ENCODE peak calls at places on chromosomes 11 and 22, in four cellular contexts. W, C, K and P are unnamed samples.

GRCh38 chr11:119316017-119316728 is 757 bp downstream of the MCAM start:
- DNase-seq in K (peak; percentile 82), C (peak; percentile 78), W (no peak), P (peak; percentile 94)

GRCh38 chr11:134857035-134857434 is 445.0 kb upstream of the B3GAT1 start:
- DNase-seq in K (no peak), W (no peak), C (no peak), P (no peak)

GRCh38 chr22:26174280-26174679 is 5.0 kb downstream of the SEZ6L start:
- DNase-seq in C (no peak), W (no peak), K (no peak), P (no peak)

GRCh38 chr11:126502159-126502558 is 146.7 kb downstream of the ST3GAL4 start:
- DNase-seq in C (no peak), W (no peak), K (no peak), P (no peak)

GRCh38 chr11:79122759-79123158 is 318.1 kb downstream of the TENM4 start:
- DNase-seq in C (no peak), W (no peak), K (no peak), P (no peak)

GRCh38 chr11:132844956-132845355 is 687.3 kb downstream of the OPCML start:
- DNase-seq in W (no peak), C (no peak), K (no peak), P (no peak)

GRCh38 chr22:30584441-30584840 is 7.3 kb downstream of the PES1 start:
- DNase-seq in K (no peak), C (no peak), W (no peak), P (no peak)

GRCh38 chr11:47533690-47534135 is 19.2 kb downstream of the CELF1 start:
- DNase-seq in K (no peak), C (no peak), W (no peak), P (no peak)

GRCh38 chr11:70464509-70465361 is 66.4 kb downstream of the CTTN start:
- DNase-seq in C (no peak), W (no peak), K (no peak), P (no peak)

GRCh38 chr22:18077087-18077638 is 627 bp upstream of the PEX26 start:
- DNase-seq in C (no peak), K (no peak), W (no peak), P (no peak)

GRCh38 chr11:65787649-65788622 is 1.1 kb downstream of the OVOL1 start:
- DNase-seq in C (no peak), K (peak; percentile 69), W (no peak), P (no peak)

GRCh38 chr11:75668508-75669297 is at the start of gene MAP6:
- DNase-seq in C (peak; percentile 23), W (no peak), K (peak; percentile 70), P (no peak)

GRCh38 chr11:102406099-102406498 is 46.5 kb downstream of the TMEM123 start:
- DNase-seq in C (no peak), K (no peak), W (no peak), P (no peak)

GRCh38 chr11:61448552-61448927 is 18.6 kb downstream of the SDHAF2 start:
- DNase-seq in W (no peak), C (no peak), K (no peak), P (no peak)

GRCh38 chr11:104572279-104572678 is 326.0 kb downstream of the CASP12 start:
- DNase-seq in W (no peak), C (no peak), K (no peak), P (no peak)

GRCh38 chr11:70064726-70065317 is 13.3 kb upstream of the ANO1 start:
- DNase-seq in K (no peak), C (no peak), W (no peak), P (peak; percentile 33)

GRCh38 chr11:73410627-73411026 is 34.4 kb downstream of the RELT start:
- DNase-seq in C (no peak), W (no peak), K (no peak), P (no peak)

GRCh38 chr11:127274328-127274676 is 273.7 kb upstream of the KIRREL3 start:
- DNase-seq in K (no peak), C (no peak), W (no peak), P (no peak)

GRCh38 chr11:61011950-61012830 is 40.7 kb downstream of the CD6 start:
- DNase-seq in W (no peak), C (no peak), K (no peak), P (no peak)

GRCh38 chr11:129333873-129334272 is 41.8 kb upstream of the BARX2 start:
- DNase-seq in K (no peak), C (no peak), W (no peak), P (no peak)

GRCh38 chr22:42080287-42080686 is 787 bp downstream of the SMDT1 start:
- DNase-seq in W (no peak), K (no peak), C (no peak), P (peak; percentile 73)

GRCh38 chr11:127451852-127452251 is 451.3 kb upstream of the KIRREL3 start:
- DNase-seq in C (peak; percentile 32), W (no peak), K (peak; percentile 30), P (no peak)

GRCh38 chr22:33579448-33580093 is 340.7 kb downstream of the LARGE1 start:
- DNase-seq in K (peak; percentile 44), C (peak; percentile 69), W (peak; percentile 1), P (no peak)

GRCh38 chr22:46483353-46483752 is 54.1 kb downstream of the CELSR1 start:
- DNase-seq in W (no peak), K (no peak), C (no peak), P (no peak)

GRCh38 chr22:17401728-17402127 is 32.5 kb downstream of the CECR2 start:
- DNase-seq in C (no peak), K (no peak), W (no peak), P (no peak)

GRCh38 chr22:48708558-48709245 is 1119.0 kb downstream of the BRD1 start:
- DNase-seq in C (no peak), W (no peak), K (peak; percentile 21), P (no peak)

DNA sequence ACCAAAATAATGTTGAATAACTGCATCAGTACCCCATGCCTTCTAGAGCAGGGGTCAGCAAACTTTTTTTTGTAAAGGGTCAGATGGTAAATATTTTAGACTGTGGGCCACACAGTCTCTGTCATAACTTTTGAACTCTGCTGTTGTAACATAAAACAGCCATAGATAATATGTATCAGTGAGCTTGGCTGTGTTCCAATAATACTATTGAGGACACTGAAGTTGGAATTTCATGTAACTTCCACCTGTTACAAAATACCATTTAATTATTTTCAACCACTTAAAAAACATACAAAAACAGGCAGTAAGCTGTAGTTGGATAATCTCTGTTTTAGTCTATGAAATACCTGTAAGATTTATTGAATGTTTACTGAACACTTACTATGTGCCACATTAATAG is 55.2 kb downstream of the PICALM start:
- DNase-seq in W (no peak), K (no peak), C (no peak), P (no peak)
- H3K27ac ChIP-seq in W (no peak overlapping the region), K (no peak overlapping the region), C (no peak overlapping the region), P (no peak overlapping the region)

DNA sequence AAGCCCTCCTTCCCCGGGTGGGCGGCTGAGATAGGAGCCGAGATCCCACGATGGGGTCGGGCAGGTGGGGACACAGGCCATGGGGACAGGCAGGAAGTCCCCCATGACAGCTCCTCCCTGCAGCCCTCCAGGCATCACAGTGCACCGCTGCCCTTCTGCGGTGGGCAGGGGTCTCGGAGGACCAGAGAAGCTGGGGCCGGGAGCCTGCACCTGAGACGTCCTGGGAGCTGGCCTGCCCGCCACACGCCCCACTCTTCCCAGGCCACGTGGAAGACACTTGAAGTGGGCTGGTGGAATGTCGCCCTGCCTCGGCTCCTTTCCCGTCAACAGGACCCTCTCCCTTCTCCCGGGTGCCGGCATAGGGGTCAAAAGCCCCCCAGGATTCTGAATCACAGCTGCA is 55.4 kb downstream of the ELFN2 start:
- DNase-seq in K (no peak), C (no peak), W (no peak), P (no peak)
- H3K4me3 ChIP-seq in K (no peak overlapping the region), C (no peak overlapping the region), W (no peak overlapping the region), P (no peak overlapping the region)

GRCh38 chr11:122115520-122116343 is at the start of gene BLID:
- DNase-seq in C (no peak), W (no peak), K (no peak), P (no peak)
- H3K27ac ChIP-seq in C (no peak within 1 kb of the TSS), W (peak within 1 kb of the TSS; percentile 39), K (no peak within 1 kb of the TSS), P (no peak within 1 kb of the TSS)

DNA sequence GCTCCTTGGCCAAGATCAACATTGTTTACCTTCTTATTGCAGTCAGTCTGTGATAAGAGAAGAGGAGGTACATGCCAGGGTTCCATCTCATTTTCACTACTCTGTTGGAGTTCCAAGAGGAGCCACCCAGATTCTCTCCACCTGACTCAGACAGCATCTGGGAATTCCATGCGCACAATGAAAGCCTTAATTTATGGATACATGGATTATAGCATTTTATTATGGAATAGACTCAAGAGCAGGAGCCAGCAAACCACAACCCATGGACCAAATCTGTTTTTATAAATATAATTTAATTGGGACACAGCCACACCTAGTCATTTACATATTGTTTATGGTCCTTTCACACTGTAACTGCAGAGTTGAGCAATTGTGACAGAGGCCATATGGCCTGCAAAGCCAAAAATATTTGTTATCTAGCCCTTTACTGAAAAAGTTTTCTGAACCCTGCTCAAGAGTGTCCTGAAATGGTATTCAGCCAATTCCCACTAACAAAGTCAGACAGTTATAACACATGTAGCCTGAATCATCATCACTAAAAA is 104.7 kb upstream of the TEAD1 start:
- DNase-seq in W (no peak), K (no peak), C (no peak), P (no peak)
- H3K4me3 ChIP-seq in W (no peak overlapping the region), K (no peak overlapping the region), C (no peak overlapping the region), P (no peak overlapping the region)

GRCh38 chr11:10451399-10452116 is 3.5 kb upstream of the AMPD3 start:
- DNase-seq in K (no peak), C (no peak), W (no peak), P (no peak)
- H3K27ac ChIP-seq in K (peak overlapping the region; percentile 89), C (no peak overlapping the region), W (peak overlapping the region; percentile 80), P (no peak overlapping the region)

GRCh38 chr22:50009765-50010675 is 2.5 kb downstream of the IL17REL start:
- DNase-seq in C (no peak), K (peak; percentile 76), W (no peak), P (no peak)
- H3K4me3 ChIP-seq in C (no peak overlapping the region), K (no peak overlapping the region), W (no peak overlapping the region), P (peak overlapping the region; percentile 21)

DNA sequence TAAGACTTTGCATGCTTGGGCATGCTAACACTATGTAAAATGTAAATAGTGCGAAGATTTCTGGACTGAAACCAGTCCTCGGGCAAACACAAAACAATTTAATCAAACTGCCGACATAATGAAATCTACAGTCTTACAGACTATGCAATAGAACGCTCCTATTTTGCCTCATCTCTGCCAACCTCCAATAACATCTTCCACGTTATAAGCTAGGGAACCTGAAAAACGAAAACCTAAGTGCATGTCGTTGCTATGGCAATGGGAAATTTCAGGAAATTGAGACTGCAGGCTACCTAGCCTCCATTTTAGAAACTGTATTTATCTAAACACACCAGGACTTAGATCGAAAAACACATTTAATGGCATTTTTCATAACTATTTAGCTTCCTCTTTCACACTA is 1.1 kb downstream of the CSTF3 start:
- DNase-seq in K (no peak), C (no peak), W (no peak), P (no peak)
- H3K27ac ChIP-seq in K (peak overlapping the region; percentile 77), C (no peak overlapping the region), W (no peak overlapping the region), P (no peak overlapping the region)